ENCODE peak calls at places on chromosome 21, in eight cellular contexts. Z, H, R, S, M, I, A and N are unnamed samples.

GRCh38 chr21:17829472-17829871 is 10.3 kb upstream of the C21orf91 start:
- DNase-seq in Z (no peak), R (no peak), S (peak), M (no peak), A (no peak), I (no peak), H (peak), N (no peak)

GRCh38 chr21:31524140-31524539 is 135.4 kb upstream of the SOD1 start:
- DNase-seq in Z (no peak), H (no peak), M (no peak), I (no peak), S (no peak), R (no peak), A (no peak), N (no peak)

GRCh38 chr21:45443595-45444181 is 38.7 kb downstream of the COL18A1 start:
- DNase-seq in S (no peak), I (no peak), M (no peak), Z (no peak), A (no peak), R (peak), H (no peak), N (no peak)

GRCh38 chr21:31251686-31252085 is 92.4 kb downstream of the TIAM1 start:
- DNase-seq in S (no peak), Z (no peak), I (no peak), R (no peak), H (no peak), A (no peak), M (no peak), N (no peak)

GRCh38 chr21:42047821-42048613 is 23.1 kb upstream of the UMODL1 start:
- DNase-seq in A (peak), I (peak), H (peak), R (no peak), Z (peak), M (peak), S (peak), N (no peak)

GRCh38 chr21:45220106-45220505 is 67.6 kb downstream of the POFUT2 start:
- DNase-seq in Z (no peak), M (no peak), R (no peak), A (no peak), I (peak), S (no peak), H (no peak), N (no peak)

GRCh38 chr21:34336756-34337391 is 26.9 kb upstream of the KCNE2 start:
- DNase-seq in H (peak), R (no peak), Z (no peak), I (peak), A (peak), M (no peak), S (peak), N (no peak)

GRCh38 chr21:26683996-26684395 is 110.9 kb upstream of the CYYR1 start:
- DNase-seq in H (no peak), I (no peak), A (no peak), S (no peak), Z (no peak), R (no peak), M (no peak), N (no peak)

GRCh38 chr21:16855164-16855667 is 657.6 kb upstream of the CXADR start:
- DNase-seq in M (no peak), Z (no peak), A (no peak), S (no peak), I (no peak), R (no peak), H (no peak), N (no peak)

GRCh38 chr21:45535341-45536081 is 6.7 kb downstream of the SLC19A1 start:
- DNase-seq in H (no peak), M (peak), S (no peak), R (peak), Z (peak), A (peak), I (no peak), N (no peak)

GRCh38 chr21:44272231-44272858 is 10.6 kb upstream of the DNMT3L start:
- DNase-seq in A (no peak), Z (no peak), H (no peak), S (no peak), I (no peak), M (peak), R (peak), N (no peak)

GRCh38 chr21:45980697-45981096 is 873 bp upstream of the COL6A1 start:
- DNase-seq in I (no peak), R (no peak), A (no peak), S (no peak), H (no peak), Z (no peak), M (no peak), N (no peak)

GRCh38 chr21:45590726-45591618 is 48.7 kb upstream of the SLC19A1 start:
- DNase-seq in H (no peak), I (no peak), M (no peak), Z (peak), R (no peak), A (peak), S (no peak), N (no peak)

GRCh38 chr21:34343347-34344057 is 20.3 kb upstream of the KCNE2 start:
- DNase-seq in S (no peak), H (no peak), R (no peak), Z (no peak), I (no peak), A (no peak), M (no peak), N (no peak)

GRCh38 chr21:26832513-26832912 is 12.7 kb downstream of the ADAMTS1 start:
- DNase-seq in S (no peak), I (no peak), H (no peak), R (no peak), M (no peak), A (no peak), Z (no peak), N (no peak)

DNA sequence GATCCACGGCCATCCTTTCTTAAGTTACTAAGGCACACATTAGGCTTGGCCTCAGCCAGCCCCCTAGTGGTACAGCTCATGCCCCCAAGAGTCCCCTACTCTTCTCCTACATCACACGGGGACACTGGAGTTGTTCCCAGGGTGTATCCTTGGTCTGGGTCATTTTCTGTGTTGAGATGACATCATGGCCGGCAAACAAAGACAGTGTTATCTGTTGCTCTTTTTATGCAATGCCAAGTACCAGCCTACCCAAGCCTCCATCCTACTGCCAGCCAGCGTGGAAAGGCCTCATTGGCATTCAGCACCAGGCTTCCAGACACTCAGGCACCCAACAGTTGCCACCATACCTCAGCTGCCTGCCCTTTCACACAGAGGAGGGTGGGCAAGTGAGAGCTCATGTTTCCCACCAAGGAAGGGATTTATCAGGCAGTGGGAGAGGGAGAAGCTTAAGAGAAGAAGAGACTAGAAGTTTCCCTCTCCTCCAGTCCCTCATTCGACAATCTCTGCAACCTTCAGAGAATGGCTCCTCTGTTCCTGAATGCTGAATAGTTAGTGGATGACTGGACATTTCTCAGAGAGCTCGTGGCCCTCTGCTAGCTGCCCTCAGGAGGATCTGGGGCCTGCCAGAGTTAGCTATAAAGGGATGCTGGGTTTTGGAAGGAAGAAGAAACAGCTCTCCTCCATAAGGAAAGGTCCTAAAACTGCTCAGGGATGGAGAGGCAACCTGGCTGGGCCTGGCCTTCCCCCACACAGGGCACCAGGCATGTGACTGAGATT is 17.7 kb downstream of the CBR1 start:
- DNase-seq in H (no peak), A (no peak), I (no peak), Z (no peak), S (no peak), R (no peak), M (no peak), N (no peak)
- TF ChIP-seq CTCF in H (peak), A (no peak), I (peak), Z (no peak), S (peak), R (no peak), M (no peak), N (no peak)

GRCh38 chr21:29434081-29434480 is 135.4 kb downstream of the BACH1 start:
- DNase-seq in A (no peak), Z (no peak), I (no peak), S (no peak), H (no peak), R (no peak), M (no peak), N (no peak)

GRCh38 chr21:29430581-29430980 is 131.9 kb downstream of the BACH1 start:
- DNase-seq in I (no peak), A (no peak), H (no peak), R (no peak), Z (no peak), S (no peak), M (no peak), N (no peak)

GRCh38 chr21:29433366-29434059 is 134.8 kb downstream of the BACH1 start:
- DNase-seq in I (no peak), S (no peak), Z (no peak), H (no peak), A (no peak), R (no peak), M (no peak), N (no peak)

GRCh38 chr21:29431680-29432079 is 133.0 kb downstream of the BACH1 start:
- DNase-seq in Z (no peak), H (no peak), M (no peak), R (no peak), S (no peak), A (no peak), I (no peak), N (no peak)

GRCh38 chr21:29430030-29430429 is 131.3 kb downstream of the BACH1 start:
- DNase-seq in Z (no peak), A (no peak), I (no peak), S (no peak), M (no peak), H (no peak), R (no peak), N (no peak)
- TF ChIP-seq CTCF in Z (no peak), A (no peak), I (no peak), S (no peak), M (no peak), H (no peak), R (no peak), N (no peak)

GRCh38 chr21:38377165-38378093 is 120.6 kb downstream of the KCNJ15 start:
- DNase-seq in M (no peak), S (no peak), I (no peak), H (no peak), Z (no peak), A (no peak), R (no peak), N (no peak)

GRCh38 chr21:38383411-38384245 is 114.6 kb downstream of the ERG start:
- DNase-seq in H (no peak), Z (no peak), I (no peak), M (no peak), R (no peak), A (no peak), S (no peak), N (no peak)

GRCh38 chr21:38384246-38384576 is 114.1 kb downstream of the ERG start:
- DNase-seq in Z (no peak), H (no peak), R (no peak), A (no peak), I (no peak), S (no peak), M (no peak), N (no peak)

GRCh38 chr21:38379171-38379570 is 119.1 kb downstream of the ERG start:
- DNase-seq in S (no peak), A (no peak), H (no peak), Z (no peak), M (no peak), I (no peak), R (no peak), N (no peak)

GRCh38 chr21:38380391-38381137 is 117.7 kb downstream of the ERG start:
- DNase-seq in M (no peak), I (peak), A (no peak), R (no peak), Z (no peak), H (peak), S (peak), N (no peak)
- TF ChIP-seq CTCF in M (no peak), I (peak), A (peak), R (peak), Z (no peak), H (peak), S (peak), N (no peak)

GRCh38 chr21:18951291-18952038 is 547.9 kb upstream of the TMPRSS15 start:
- DNase-seq in R (peak), M (no peak), S (no peak), A (peak), Z (no peak), H (no peak), I (no peak), N (peak)
- TF ChIP-seq CTCF in R (peak), M (peak), S (no peak), A (peak), Z (no peak), H (peak), I (no peak), N (peak)

DNA sequence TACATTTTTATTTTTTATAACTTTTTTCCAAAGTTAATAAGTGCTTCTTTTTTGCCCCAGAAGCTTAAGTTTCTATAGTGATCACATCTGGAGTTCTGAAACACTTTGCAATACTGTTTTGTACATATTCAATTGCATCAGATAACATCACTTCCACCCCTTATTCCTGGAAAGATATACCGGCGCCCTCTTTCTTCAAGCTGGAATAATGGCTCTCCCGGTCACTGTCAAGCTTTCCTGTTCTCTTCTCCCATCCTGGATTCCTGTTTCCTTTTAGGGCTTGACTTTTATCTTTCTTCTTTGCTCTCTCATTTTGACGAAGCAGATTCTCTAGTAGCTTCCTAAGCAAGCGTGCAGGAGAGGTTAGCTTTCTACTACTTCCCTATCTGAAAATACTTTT is 1866.8 kb downstream of the MRPL39 start:
- DNase-seq in R (no peak), H (no peak), A (no peak), I (no peak), S (no peak), M (no peak), Z (no peak), N (no peak)
- TF ChIP-seq CTCF in R (no peak), H (no peak), A (no peak), I (no peak), S (no peak), M (no peak), Z (no peak), N (no peak)

GRCh38 chr21:24375201-24375600 is 1232.1 kb downstream of the MRPL39 start:
- DNase-seq in H (no peak), M (no peak), Z (no peak), R (peak), S (no peak), A (no peak), I (no peak), N (no peak)
- TF ChIP-seq CTCF in H (no peak), M (no peak), Z (no peak), R (no peak), S (no peak), A (no peak), I (no peak), N (no peak)

DNA sequence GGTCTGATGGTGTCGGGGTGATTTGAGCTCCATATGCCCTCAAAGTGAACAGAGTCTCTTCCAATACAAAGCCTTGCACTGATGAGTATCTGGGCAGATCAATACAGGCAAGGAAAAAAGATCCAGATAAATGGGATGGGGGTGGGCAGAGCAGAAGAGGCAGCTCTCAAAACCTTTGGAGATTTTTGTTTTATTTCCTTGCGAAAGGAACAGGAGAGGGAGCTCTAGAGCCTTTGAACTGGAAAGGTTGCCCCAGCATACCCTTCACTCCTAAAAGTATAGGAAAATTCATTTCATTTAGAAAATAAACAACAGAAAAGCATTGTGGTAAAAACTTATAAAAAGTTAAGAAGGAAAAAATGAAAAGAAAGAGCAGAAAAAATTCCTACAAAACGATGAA is 31.4 kb upstream of the OLIG2 start:
- DNase-seq in A (no peak), S (no peak), R (no peak), I (peak), H (peak), M (no peak), Z (no peak), N (no peak)
- TF ChIP-seq CTCF in A (peak), S (peak), R (peak), I (peak), H (peak), M (no peak), Z (no peak), N (no peak)

GRCh38 chr21:36803801-36804452 is 105.0 kb downstream of the SIM2 start:
- DNase-seq in H (no peak), I (no peak), S (no peak), R (no peak), Z (no peak), A (no peak), M (no peak), N (no peak)
- TF ChIP-seq CTCF in H (no peak), I (no peak), S (no peak), R (no peak), Z (no peak), A (no peak), M (no peak), N (no peak)